ENCODE peak calls at places on chromosomes 2 and 18, in ten cellular contexts. E, J, H, R, K, L, D, Q, S and F are unnamed samples.

GRCh38 chr18:74450626-74451025 is 6.5 kb downstream of the DIPK1C start:
- DNase-seq in R (no peak), K (no peak), J (no peak), Q (no peak), D (no peak), L (no peak), H (no peak), E (no peak), S (no peak), F (no peak)

GRCh38 chr2:183204397-183204796 is 80.2 kb downstream of the NUP35 start:
- DNase-seq in D (no peak), J (no peak), H (no peak), K (no peak), S (no peak), L (no peak), Q (no peak), R (no peak), E (no peak), F (no peak)

GRCh38 chr2:121689356-121689755 is 40.1 kb upstream of the CLASP1 start:
- DNase-seq in D (peak; percentile 18), Q (peak; percentile 46), L (no peak), J (peak; percentile 58), H (peak; percentile 20), S (peak; percentile 48), E (no peak), R (peak; percentile 69), K (no peak), F (no peak)

GRCh38 chr2:145751155-145751554 is 1231.2 kb upstream of the ZEB2 start:
- DNase-seq in L (no peak), H (no peak), R (no peak), E (no peak), K (no peak), Q (no peak), J (peak; percentile 29), D (no peak), S (no peak), F (no peak)

GRCh38 chr2:127293386-127293757 is 572 bp downstream of the ERCC3 start:
- DNase-seq in S (peak; percentile 20), Q (no peak), E (no peak), L (no peak), R (no peak), J (peak; percentile 19), D (no peak), H (no peak), K (no peak), F (no peak)

GRCh38 chr2:98869272-98869641 is 66.8 kb downstream of the CRACDL start:
- DNase-seq in H (no peak), D (no peak), L (no peak), J (peak; percentile 74), K (no peak), R (no peak), Q (peak; percentile 52), E (no peak), S (no peak), F (no peak)

GRCh38 chr2:127410871-127411396 is 7.3 kb upstream of the PROC start:
- DNase-seq in K (no peak), E (no peak), D (no peak), J (no peak), S (peak; percentile 85), L (no peak), R (no peak), H (no peak), Q (no peak), F (no peak)

GRCh38 chr18:57088883-57089282 is 58.0 kb upstream of the BOD1L2 start:
- DNase-seq in S (no peak), K (no peak), D (no peak), H (no peak), R (no peak), E (no peak), L (no peak), J (no peak), Q (peak; percentile 29), F (no peak)

GRCh38 chr18:75003764-75004690 is 204.9 kb downstream of the PTGR3 start:
- DNase-seq in H (no peak), E (no peak), R (no peak), K (no peak), L (no peak), J (peak; percentile 75), S (no peak), D (no peak), Q (no peak), F (no peak)

GRCh38 chr2:9778012-9778411 is 65.3 kb upstream of the TAF1B start:
- DNase-seq in J (no peak), H (no peak), D (no peak), Q (no peak), E (no peak), K (no peak), S (no peak), R (peak; percentile 59), L (no peak), F (no peak)

GRCh38 chr18:63758616-63759015 is 16.6 kb upstream of the SERPINB7 start:
- DNase-seq in Q (peak; percentile 40), J (no peak), D (no peak), H (no peak), R (no peak), E (no peak), K (no peak), L (no peak), S (no peak), F (no peak)

GRCh38 chr18:13513481-13513880 is 212.9 kb downstream of the FAM210A start:
- DNase-seq in J (no peak), D (no peak), L (no peak), K (no peak), R (no peak), S (no peak), H (no peak), E (no peak), Q (no peak), F (no peak)

GRCh38 chr2:170928036-170928823 is 823 bp upstream of the GORASP2 start:
- DNase-seq in J (peak; percentile 66), L (no peak), E (no peak), R (peak; percentile 9), D (no peak), Q (no peak), H (no peak), S (peak; percentile 22), K (no peak), F (no peak)

GRCh38 chr2:45637440-45637839 is 14.0 kb upstream of the PRKCE start:
- DNase-seq in S (peak; percentile 56), J (no peak), K (no peak), D (no peak), R (no peak), H (no peak), L (no peak), E (no peak), Q (no peak), F (no peak)

GRCh38 chr2:47508641-47509040 is 105.7 kb downstream of the MSH2 start:
- DNase-seq in S (no peak), L (no peak), K (no peak), Q (no peak), R (no peak), E (no peak), H (no peak), D (no peak), J (no peak), F (no peak)

GRCh38 chr18:47204908-47205522 is 28.9 kb upstream of the IER3IP1 start:
- DNase-seq in Q (peak; percentile 48), D (peak; percentile 3), L (no peak), H (peak; percentile 47), J (peak; percentile 78), R (peak; percentile 39), K (peak; percentile 22), S (peak; percentile 37), E (peak; percentile 14), F (peak; percentile 26)